ENCODE peak calls at places on chromosomes 7 and 10, in eight cellular contexts. One of them, this sample, is unnamed.

GRCh38 chr10:42961156-42961589 is 115.7 kb upstream of the RET start:
- DNase-seq in lower lobe of right lung: peak; percentile 17
- DNase-seq in neuronal stem cell: no peak
- DNase-seq in A549: no peak
- DNase-seq in CD8-positive, alpha-beta memory T cell: no peak
- DNase-seq in iPS DF 6.9: no peak
- DNase-seq in hepatocyte: no peak
- DNase-seq in cardiac muscle cell: no peak
- DNase-seq in this sample: peak; percentile 4

GRCh38 chr10:63553031-63553430 is 31.8 kb downstream of the REEP3 start:
- DNase-seq in lower lobe of right lung: no peak
- DNase-seq in neuronal stem cell: no peak
- DNase-seq in A549: no peak
- DNase-seq in CD8-positive, alpha-beta memory T cell: no peak
- DNase-seq in iPS DF 6.9: no peak
- DNase-seq in hepatocyte: no peak
- DNase-seq in cardiac muscle cell: no peak
- DNase-seq in this sample: no peak

GRCh38 chr10:112677689-112678088 is 230.7 kb downstream of the VTI1A start:
- DNase-seq in lower lobe of right lung: no peak
- DNase-seq in neuronal stem cell: no peak
- DNase-seq in A549: no peak
- DNase-seq in CD8-positive, alpha-beta memory T cell: no peak
- DNase-seq in iPS DF 6.9: no peak
- DNase-seq in hepatocyte: no peak
- DNase-seq in cardiac muscle cell: no peak
- DNase-seq in this sample: no peak

GRCh38 chr10:124066744-124067714 is 26.4 kb downstream of the CHST15 start:
- DNase-seq in lower lobe of right lung: no peak
- DNase-seq in neuronal stem cell: peak; percentile 21
- DNase-seq in A549: no peak
- DNase-seq in CD8-positive, alpha-beta memory T cell: no peak
- DNase-seq in iPS DF 6.9: peak; percentile 33
- DNase-seq in hepatocyte: no peak
- DNase-seq in cardiac muscle cell: peak; percentile 11
- DNase-seq in this sample: no peak

GRCh38 chr7:7772385-7772784 is 54.0 kb upstream of the RPA3 start:
- DNase-seq in lower lobe of right lung: no peak
- DNase-seq in neuronal stem cell: no peak
- DNase-seq in A549: no peak
- DNase-seq in CD8-positive, alpha-beta memory T cell: no peak
- DNase-seq in iPS DF 6.9: no peak
- DNase-seq in hepatocyte: no peak
- DNase-seq in cardiac muscle cell: no peak
- DNase-seq in this sample: no peak

GRCh38 chr7:82726038-82726800 is 282.6 kb upstream of the CACNA2D1 start:
- DNase-seq in lower lobe of right lung: no peak
- DNase-seq in neuronal stem cell: no peak
- DNase-seq in A549: no peak
- DNase-seq in CD8-positive, alpha-beta memory T cell: no peak
- DNase-seq in iPS DF 6.9: no peak
- DNase-seq in hepatocyte: peak; percentile 14
- DNase-seq in cardiac muscle cell: no peak
- DNase-seq in this sample: no peak

GRCh38 chr7:25789701-25790240 is 362.2 kb upstream of the NFE2L3 start:
- DNase-seq in lower lobe of right lung: no peak
- DNase-seq in neuronal stem cell: peak; percentile 4
- DNase-seq in A549: no peak
- DNase-seq in CD8-positive, alpha-beta memory T cell: no peak
- DNase-seq in iPS DF 6.9: no peak
- DNase-seq in hepatocyte: no peak
- DNase-seq in cardiac muscle cell: no peak
- DNase-seq in this sample: no peak

GRCh38 chr10:35271086-35271834 is 65.0 kb upstream of the CCNY start:
- DNase-seq in lower lobe of right lung: no peak
- DNase-seq in neuronal stem cell: peak; percentile 14
- DNase-seq in A549: no peak
- DNase-seq in CD8-positive, alpha-beta memory T cell: no peak
- DNase-seq in iPS DF 6.9: no peak
- DNase-seq in hepatocyte: no peak
- DNase-seq in cardiac muscle cell: peak; percentile 22
- DNase-seq in this sample: no peak

GRCh38 chr10:121579656-121580055 is 18.6 kb downstream of the FGFR2 start:
- DNase-seq in lower lobe of right lung: no peak
- DNase-seq in neuronal stem cell: no peak
- DNase-seq in A549: no peak
- DNase-seq in CD8-positive, alpha-beta memory T cell: no peak
- DNase-seq in iPS DF 6.9: no peak
- DNase-seq in hepatocyte: peak; percentile 60
- DNase-seq in cardiac muscle cell: no peak
- DNase-seq in this sample: no peak

GRCh38 chr7:157044151-157044687 is 33.8 kb upstream of the MNX1 start:
- DNase-seq in lower lobe of right lung: no peak
- DNase-seq in neuronal stem cell: no peak
- DNase-seq in A549: no peak
- DNase-seq in CD8-positive, alpha-beta memory T cell: no peak
- DNase-seq in iPS DF 6.9: no peak
- DNase-seq in hepatocyte: no peak
- DNase-seq in cardiac muscle cell: no peak
- DNase-seq in this sample: no peak
- H3K4me3 ChIP-seq in lower lobe of right lung: no peak overlapping the region
- H3K4me3 ChIP-seq in neuronal stem cell: no peak overlapping the region
- H3K4me3 ChIP-seq in A549: no peak overlapping the region
- H3K4me3 ChIP-seq in CD8-positive, alpha-beta memory T cell: no peak overlapping the region
- H3K4me3 ChIP-seq in iPS DF 6.9: no peak overlapping the region
- H3K4me3 ChIP-seq in hepatocyte: no peak overlapping the region
- H3K4me3 ChIP-seq in cardiac muscle cell: no peak overlapping the region
- H3K4me3 ChIP-seq in this sample: no peak overlapping the region

GRCh38 chr7:155410436-155410835 is 47.5 kb upstream of the EN2 start:
- DNase-seq in lower lobe of right lung: no peak
- DNase-seq in neuronal stem cell: no peak
- DNase-seq in A549: no peak
- DNase-seq in CD8-positive, alpha-beta memory T cell: no peak
- DNase-seq in iPS DF 6.9: no peak
- DNase-seq in hepatocyte: no peak
- DNase-seq in cardiac muscle cell: no peak
- DNase-seq in this sample: no peak
- H3K4me1 ChIP-seq in lower lobe of right lung: no peaks in the 10 kb centered on the region
- H3K4me1 ChIP-seq in neuronal stem cell: peaks cover 5% of the 10 kb centered on the region
- H3K4me1 ChIP-seq in A549: no peaks in the 10 kb centered on the region
- H3K4me1 ChIP-seq in CD8-positive, alpha-beta memory T cell: no peaks in the 10 kb centered on the region
- H3K4me1 ChIP-seq in iPS DF 6.9: peaks cover 5% of the 10 kb centered on the region
- H3K4me1 ChIP-seq in hepatocyte: no peaks in the 10 kb centered on the region
- H3K4me1 ChIP-seq in cardiac muscle cell: no peaks in the 10 kb centered on the region
- H3K4me1 ChIP-seq in this sample: no peaks in the 10 kb centered on the region

GRCh38 chr10:47151880-47152279 is 148.1 kb upstream of the GDF10 start:
- DNase-seq in lower lobe of right lung: no peak
- DNase-seq in neuronal stem cell: no peak
- DNase-seq in A549: no peak
- DNase-seq in CD8-positive, alpha-beta memory T cell: no peak
- DNase-seq in iPS DF 6.9: no peak
- DNase-seq in hepatocyte: no peak
- DNase-seq in cardiac muscle cell: no peak
- DNase-seq in this sample: no peak

GRCh38 chr10:47154762-47155161 is 145.2 kb upstream of the GDF10 start:
- DNase-seq in lower lobe of right lung: no peak
- DNase-seq in neuronal stem cell: no peak
- DNase-seq in A549: no peak
- DNase-seq in CD8-positive, alpha-beta memory T cell: no peak
- DNase-seq in iPS DF 6.9: no peak
- DNase-seq in hepatocyte: no peak
- DNase-seq in cardiac muscle cell: no peak
- DNase-seq in this sample: no peak

GRCh38 chr10:47156873-47157272 is 143.1 kb upstream of the GDF10 start:
- DNase-seq in lower lobe of right lung: no peak
- DNase-seq in neuronal stem cell: no peak
- DNase-seq in A549: no peak
- DNase-seq in CD8-positive, alpha-beta memory T cell: no peak
- DNase-seq in iPS DF 6.9: no peak
- DNase-seq in hepatocyte: no peak
- DNase-seq in cardiac muscle cell: no peak
- DNase-seq in this sample: no peak

GRCh38 chr10:47150581-47150980 is 149.4 kb upstream of the GDF10 start:
- DNase-seq in lower lobe of right lung: no peak
- DNase-seq in neuronal stem cell: no peak
- DNase-seq in A549: no peak
- DNase-seq in CD8-positive, alpha-beta memory T cell: no peak
- DNase-seq in iPS DF 6.9: no peak
- DNase-seq in hepatocyte: no peak
- DNase-seq in cardiac muscle cell: no peak
- DNase-seq in this sample: no peak

GRCh38 chr10:47152861-47153349 is 147.1 kb upstream of the GDF10 start:
- DNase-seq in lower lobe of right lung: no peak
- DNase-seq in neuronal stem cell: no peak
- DNase-seq in A549: peak; percentile 33
- DNase-seq in CD8-positive, alpha-beta memory T cell: no peak
- DNase-seq in iPS DF 6.9: peak; percentile 9
- DNase-seq in hepatocyte: no peak
- DNase-seq in cardiac muscle cell: no peak
- DNase-seq in this sample: no peak
- H3K27ac ChIP-seq in lower lobe of right lung: no peak overlapping the region
- H3K27ac ChIP-seq in neuronal stem cell: no peak overlapping the region
- H3K27ac ChIP-seq in A549: no peak overlapping the region
- H3K27ac ChIP-seq in CD8-positive, alpha-beta memory T cell: no peak overlapping the region
- H3K27ac ChIP-seq in iPS DF 6.9: no peak overlapping the region
- H3K27ac ChIP-seq in hepatocyte: no peak overlapping the region
- H3K27ac ChIP-seq in cardiac muscle cell: no peak overlapping the region
- H3K27ac ChIP-seq in this sample: no peak overlapping the region

DNA sequence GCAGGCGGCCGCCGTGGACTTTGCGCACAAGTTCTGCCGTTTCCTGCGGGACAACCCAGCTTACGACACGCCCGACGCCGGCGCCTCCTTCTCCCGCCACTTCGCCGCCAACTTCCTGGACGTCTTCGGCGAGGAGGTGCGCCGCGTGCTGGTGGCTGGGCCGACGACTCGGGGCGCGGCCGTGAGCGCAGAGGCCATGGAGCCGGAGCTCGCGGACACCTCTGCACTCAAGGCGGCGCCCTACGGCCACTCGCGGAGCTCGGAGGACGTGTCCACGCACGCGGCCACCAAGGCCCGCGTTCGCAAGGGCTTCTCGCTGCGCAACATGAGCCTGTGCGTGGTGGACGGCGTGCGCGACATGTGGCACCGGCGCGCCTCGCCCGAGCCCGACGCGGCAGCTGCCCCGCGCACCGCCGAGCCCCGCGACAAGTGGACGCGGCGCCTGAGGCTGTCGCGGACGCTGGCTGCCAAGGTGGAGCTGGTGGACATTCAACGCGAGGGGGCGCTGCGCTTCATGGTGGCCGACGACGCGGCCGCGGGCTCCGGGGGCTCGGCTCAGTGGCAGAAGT is 14.1 kb downstream of the SH2B2 start:
- DNase-seq in lower lobe of right lung: no peak
- DNase-seq in neuronal stem cell: no peak
- DNase-seq in A549: no peak
- DNase-seq in CD8-positive, alpha-beta memory T cell: no peak
- DNase-seq in iPS DF 6.9: no peak
- DNase-seq in hepatocyte: no peak
- DNase-seq in cardiac muscle cell: peak; percentile 73
- DNase-seq in this sample: no peak
- H3K4me3 ChIP-seq in lower lobe of right lung: no peak overlapping the region
- H3K4me3 ChIP-seq in neuronal stem cell: no peak overlapping the region
- H3K4me3 ChIP-seq in A549: no peak overlapping the region
- H3K4me3 ChIP-seq in CD8-positive, alpha-beta memory T cell: no peak overlapping the region
- H3K4me3 ChIP-seq in iPS DF 6.9: no peak overlapping the region
- H3K4me3 ChIP-seq in hepatocyte: no peak overlapping the region
- H3K4me3 ChIP-seq in cardiac muscle cell: no peak overlapping the region
- H3K4me3 ChIP-seq in this sample: no peak overlapping the region

This sample was measured in colonic mucosa.